ENCODE peak calls at places on chromosomes 1 and 21, in eight cellular contexts. E is effector CD8-positive, alpha-beta T cell; N is HTR-8/SVneo; S is fibroblast of mammary gland; J is IMR-90; D is CD4-positive, alpha-beta memory T cell; A is astrocyte; Y is bronchial epithelial cell. L is an unnamed sample.

GRCh38 chr21:43361493-43362296 is 65.2 kb downstream of the SIK1 start:
- DNase-seq in Y (peak), N (no peak), J (peak), D (peak), E (peak), S (peak), A (no peak), L (no peak)

GRCh38 chr1:86140481-86140880 is 16.1 kb downstream of the COL24A1 start:
- DNase-seq in N (no peak), S (no peak), D (no peak), Y (no peak), J (no peak), E (no peak), A (no peak), L (no peak)

GRCh38 chr1:4825841-4826450 is 171.5 kb downstream of the AJAP1 start:
- DNase-seq in Y (peak), J (no peak), S (no peak), D (no peak), A (no peak), E (no peak), N (peak), L (no peak)

GRCh38 chr1:94883688-94884087 is 43.2 kb downstream of the CNN3 start:
- DNase-seq in E (no peak), S (peak), D (peak), J (peak), N (no peak), A (no peak), Y (peak), L (peak)

GRCh38 chr1:67672260-67672803 is 12.7 kb upstream of the GADD45A start:
- DNase-seq in D (no peak), N (no peak), Y (peak), J (no peak), E (no peak), A (no peak), S (no peak), L (no peak)

GRCh38 chr1:184152502-184152901 is 101.0 kb downstream of the TSEN15 start:
- DNase-seq in Y (no peak), N (no peak), D (no peak), S (peak), E (no peak), J (peak), A (peak), L (no peak)

GRCh38 chr1:211082824-211083223 is 51.1 kb downstream of the KCNH1 start:
- DNase-seq in N (peak), S (no peak), D (no peak), J (peak), Y (peak), A (no peak), E (no peak), L (no peak)

GRCh38 chr1:162088281-162088969 is 18.9 kb downstream of the NOS1AP start:
- DNase-seq in Y (no peak), E (no peak), N (no peak), D (no peak), A (no peak), J (peak), S (peak), L (no peak)

GRCh38 chr1:181135815-181136737 is 47.6 kb downstream of the IER5 start:
- DNase-seq in S (peak), N (no peak), D (no peak), J (peak), A (peak), E (no peak), Y (peak), L (no peak)

GRCh38 chr1:69671363-69672010 is 103.8 kb downstream of the LRRC7 start:
- DNase-seq in A (peak), J (no peak), Y (no peak), S (no peak), E (no peak), N (no peak), D (no peak), L (no peak)

GRCh38 chr1:27528701-27529637 is 39.0 kb upstream of the WASF2 start:
- DNase-seq in D (no peak), E (no peak), J (peak), S (peak), A (no peak), N (no peak), Y (peak), L (peak)

L was measured in NCI-H2107.